ENCODE peak calls at places on chromosomes 12 and 14, in five cellular contexts. F, R, A, T and J are unnamed samples.

GRCh38 chr12:47100146-47100545 is 20.4 kb upstream of the AMIGO2 start:
- DNase-seq in F (no peak), T (no peak), R (no peak), A (no peak), J (no peak)

GRCh38 chr12:7935464-7935772 is 569 bp downstream of the SLC2A3 start:
- DNase-seq in A (no peak), R (no peak), T (no peak), F (no peak), J (no peak)

GRCh38 chr14:100059433-100059781 is 5.8 kb upstream of the EVL start:
- DNase-seq in T (no peak), R (no peak), A (no peak), F (no peak), J (no peak)

GRCh38 chr12:112904571-112904970 is 2.2 kb upstream of the OAS1 start:
- DNase-seq in F (no peak), R (no peak), T (no peak), A (peak), J (no peak)

GRCh38 chr14:69002069-69002468 is 23.0 kb upstream of the ACTN1 start:
- DNase-seq in A (no peak), T (no peak), R (no peak), F (no peak), J (no peak)

GRCh38 chr12:102571889-102572288 is 91.5 kb upstream of the IGF1 start:
- DNase-seq in R (no peak), T (no peak), A (no peak), F (no peak), J (no peak)

GRCh38 chr14:76228138-76228537 is 76.4 kb downstream of the GPATCH2L start:
- DNase-seq in R (no peak), F (no peak), T (no peak), A (no peak), J (no peak)

GRCh38 chr12:129673807-129674206 is 230.0 kb downstream of the TMEM132D start:
- DNase-seq in A (no peak), R (no peak), F (no peak), T (no peak), J (no peak)

GRCh38 chr14:34085695-34086094 is 134.8 kb upstream of the EGLN3 start:
- DNase-seq in A (no peak), R (no peak), T (no peak), F (no peak), J (no peak)

GRCh38 chr12:113186033-113186365 is 478 bp downstream of the RITA1 start:
- DNase-seq in T (no peak), A (no peak), F (no peak), R (peak), J (no peak)

GRCh38 chr12:8027856-8028255 is 4.7 kb upstream of the FOXJ2 start:
- DNase-seq in T (no peak), R (no peak), F (no peak), A (no peak), J (no peak)

GRCh38 chr12:118064608-118065007 is 3.6 kb upstream of the WSB2 start:
- DNase-seq in T (no peak), F (no peak), A (peak), R (peak), J (peak)
- TF ChIP-seq CTCF in T (peak), F (no peak), A (no peak), R (peak), J (no peak)

DNA sequence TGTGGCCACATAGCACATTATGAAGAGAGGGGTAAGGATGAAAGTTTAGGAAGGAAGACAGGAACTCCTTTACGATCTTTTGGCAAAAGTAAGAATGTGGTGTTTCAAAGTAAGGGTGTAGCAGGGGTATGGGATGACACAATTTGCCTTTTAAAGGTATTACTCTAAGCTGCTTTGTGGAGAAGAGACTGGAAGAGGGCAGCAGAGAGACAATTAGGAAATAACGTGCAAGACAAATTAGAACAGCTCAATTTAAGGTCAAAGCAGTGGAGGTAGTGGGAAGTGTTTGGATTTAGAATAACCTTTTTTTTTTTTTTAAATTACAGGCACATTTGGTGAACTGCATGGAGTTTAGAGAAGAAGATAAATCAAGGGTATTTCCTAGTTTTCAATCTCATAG is 342.6 kb downstream of the NOVA1 start:
- DNase-seq in A (peak), T (no peak), R (no peak), F (no peak), J (no peak)
- TF ChIP-seq CTCF in A (no peak), T (peak), R (no peak), F (peak), J (no peak)

GRCh38 chr14:20247651-20248246 is 8.7 kb downstream of the OR11H4 start:
- DNase-seq in A (no peak), T (no peak), F (no peak), R (peak), J (no peak)
- TF ChIP-seq CTCF in A (no peak), T (peak), F (no peak), R (peak), J (no peak)

GRCh38 chr12:5439333-5439732 is 7.4 kb downstream of the NTF3 start:
- DNase-seq in T (no peak), A (no peak), R (peak), F (no peak), J (no peak)

GRCh38 chr12:5438671-5439200 is 6.8 kb downstream of the NTF3 start:
- DNase-seq in A (no peak), R (no peak), T (no peak), F (no peak), J (no peak)

GRCh38 chr12:5437122-5437521 is 5.2 kb downstream of the NTF3 start:
- DNase-seq in F (no peak), T (no peak), R (no peak), A (no peak), J (no peak)

GRCh38 chr12:5439788-5440300 is 7.9 kb downstream of the NTF3 start:
- DNase-seq in A (no peak), T (no peak), F (no peak), R (no peak), J (no peak)

DNA sequence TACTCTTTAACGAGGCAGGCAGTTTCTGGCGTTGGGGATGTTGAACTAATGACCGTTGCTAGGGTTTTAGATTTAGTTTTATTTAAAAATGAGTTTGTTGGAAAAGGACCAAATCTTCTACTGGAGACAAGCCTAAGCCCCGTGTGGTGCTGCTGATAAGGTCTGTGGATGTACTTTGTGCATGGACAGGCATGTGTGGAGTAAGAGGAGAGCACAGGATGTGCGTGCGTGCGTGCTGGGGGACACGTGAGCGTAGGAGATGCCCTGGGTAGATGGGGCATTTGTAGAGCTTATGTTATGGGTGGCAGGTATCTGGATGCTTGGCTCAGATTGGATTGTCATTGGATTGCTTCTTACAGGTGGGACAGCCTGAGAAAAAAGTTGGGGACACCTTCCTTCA is 5.7 kb downstream of the NTF3 start:
- DNase-seq in R (no peak), T (no peak), F (no peak), A (no peak), J (no peak)
- TF ChIP-seq CTCF in R (no peak), T (no peak), F (no peak), A (no peak), J (no peak)

GRCh38 chr12:6212086-6212485 is 11.9 kb downstream of the CD9 start:
- DNase-seq in F (no peak), T (no peak), R (no peak), A (no peak), J (no peak)

GRCh38 chr12:6213969-6214368 is 13.8 kb downstream of the CD9 start:
- DNase-seq in T (no peak), A (no peak), F (no peak), R (no peak), J (no peak)

GRCh38 chr12:6214633-6215032 is 14.4 kb downstream of the CD9 start:
- DNase-seq in T (no peak), R (no peak), F (no peak), A (no peak), J (no peak)

GRCh38 chr12:6208140-6208539 is 7.9 kb downstream of the CD9 start:
- DNase-seq in A (no peak), R (no peak), F (no peak), T (no peak), J (no peak)

GRCh38 chr12:6211421-6211869 is 11.2 kb downstream of the CD9 start:
- DNase-seq in T (no peak), F (no peak), R (no peak), A (no peak), J (no peak)
- TF ChIP-seq CTCF in T (no peak), F (no peak), R (no peak), A (no peak), J (no peak)

GRCh38 chr14:90276627-90277367 is 20.4 kb downstream of the PSMC1 start:
- DNase-seq in R (no peak), T (peak), A (no peak), F (no peak), J (no peak)
- TF ChIP-seq CTCF in R (no peak), T (no peak), A (no peak), F (no peak), J (no peak)

GRCh38 chr12:103969391-103969790 is 3.7 kb downstream of the TDG start:
- DNase-seq in F (no peak), A (no peak), R (no peak), T (no peak), J (no peak)
- TF ChIP-seq CTCF in F (no peak), A (no peak), R (no peak), T (no peak), J (no peak)